ENCODE peak calls at places on chromosomes 12 and 14, in five cellular contexts. One of them, this sample, is unnamed.

GRCh38 chr12:10304161-10304574 is 3.5 kb upstream of the KLRD1 start:
- DNase-seq in A549: no peak
- DNase-seq in IMR-90: peak; percentile 87
- DNase-seq in K562: no peak
- DNase-seq in GM12878: no peak
- DNase-seq in this sample: no peak

GRCh38 chr14:66105819-66106218 is 380.4 kb upstream of the CCDC196 start:
- DNase-seq in A549: no peak
- DNase-seq in IMR-90: no peak
- DNase-seq in K562: no peak
- DNase-seq in GM12878: no peak
- DNase-seq in this sample: no peak

GRCh38 chr14:102140027-102140749 is 491 bp downstream of the WDR20 start:
- DNase-seq in A549: peak; percentile 16
- DNase-seq in IMR-90: no peak
- DNase-seq in K562: no peak
- DNase-seq in GM12878: no peak
- DNase-seq in this sample: peak; percentile 41

GRCh38 chr12:92419201-92419600 is 273.6 kb upstream of the BTG1 start:
- DNase-seq in A549: no peak
- DNase-seq in IMR-90: no peak
- DNase-seq in K562: no peak
- DNase-seq in GM12878: no peak
- DNase-seq in this sample: no peak

GRCh38 chr12:51377099-51377984 is 13.9 kb downstream of the GALNT6 start:
- DNase-seq in A549: no peak
- DNase-seq in IMR-90: no peak
- DNase-seq in K562: no peak
- DNase-seq in GM12878: no peak
- DNase-seq in this sample: no peak

GRCh38 chr14:95033851-95034622 is 123.3 kb downstream of the DICER1 start:
- DNase-seq in A549: no peak
- DNase-seq in IMR-90: no peak
- DNase-seq in K562: no peak
- DNase-seq in GM12878: no peak
- DNase-seq in this sample: no peak

GRCh38 chr14:95101736-95102677 is 55.3 kb downstream of the DICER1 start:
- DNase-seq in A549: no peak
- DNase-seq in IMR-90: no peak
- DNase-seq in K562: no peak
- DNase-seq in GM12878: no peak
- DNase-seq in this sample: no peak

GRCh38 chr12:101780599-101780998 is 41.3 kb upstream of the SYCP3 start:
- DNase-seq in A549: no peak
- DNase-seq in IMR-90: no peak
- DNase-seq in K562: no peak
- DNase-seq in GM12878: no peak
- DNase-seq in this sample: no peak

GRCh38 chr12:46110928-46111699 is 120.7 kb upstream of the SCAF11 start:
- DNase-seq in A549: no peak
- DNase-seq in IMR-90: no peak
- DNase-seq in K562: no peak
- DNase-seq in GM12878: no peak
- DNase-seq in this sample: no peak

GRCh38 chr14:60655898-60656754 is 6.8 kb upstream of the SIX1 start:
- DNase-seq in A549: no peak
- DNase-seq in IMR-90: peak; percentile 25
- DNase-seq in K562: no peak
- DNase-seq in GM12878: no peak
- DNase-seq in this sample: peak; percentile 50

GRCh38 chr14:69948311-69948710 is 69.1 kb downstream of the SMOC1 start:
- DNase-seq in A549: no peak
- DNase-seq in IMR-90: no peak
- DNase-seq in K562: no peak
- DNase-seq in GM12878: no peak
- DNase-seq in this sample: no peak

GRCh38 chr12:105451211-105451610 is 120.7 kb downstream of the C12orf75 start:
- DNase-seq in A549: no peak
- DNase-seq in IMR-90: peak; percentile 82
- DNase-seq in K562: no peak
- DNase-seq in GM12878: no peak
- DNase-seq in this sample: no peak

GRCh38 chr14:54186821-54187365 is 209.9 kb upstream of the CDKN3 start:
- DNase-seq in A549: no peak
- DNase-seq in IMR-90: no peak
- DNase-seq in K562: no peak
- DNase-seq in GM12878: no peak
- DNase-seq in this sample: no peak

GRCh38 chr14:55416866-55417265 is 5.2 kb upstream of the ATG14 start:
- DNase-seq in A549: peak; percentile 51
- DNase-seq in IMR-90: no peak
- DNase-seq in K562: peak; percentile 66
- DNase-seq in GM12878: no peak
- DNase-seq in this sample: peak; percentile 30

GRCh38 chr14:90642239-90642717 is 174.0 kb downstream of the TTC7B start:
- DNase-seq in A549: peak; percentile 26
- DNase-seq in IMR-90: peak; percentile 32
- DNase-seq in K562: no peak
- DNase-seq in GM12878: no peak
- DNase-seq in this sample: no peak

GRCh38 chr14:45364565-45364964 is 111.6 kb upstream of the MIS18BP1 start:
- DNase-seq in A549: no peak
- DNase-seq in IMR-90: no peak
- DNase-seq in K562: no peak
- DNase-seq in GM12878: no peak
- DNase-seq in this sample: no peak

GRCh38 chr14:103188691-103189480 is 65.6 kb downstream of the TNFAIP2 start:
- DNase-seq in A549: peak; percentile 44
- DNase-seq in IMR-90: no peak
- DNase-seq in K562: no peak
- DNase-seq in GM12878: no peak
- DNase-seq in this sample: no peak

GRCh38 chr12:116299548-116300150 is 22.2 kb upstream of the MED13L start:
- DNase-seq in A549: no peak
- DNase-seq in IMR-90: peak; percentile 32
- DNase-seq in K562: no peak
- DNase-seq in GM12878: no peak
- DNase-seq in this sample: no peak

GRCh38 chr14:100789460-100790417 is 36.2 kb upstream of the MEG3 start:
- DNase-seq in A549: no peak
- DNase-seq in IMR-90: no peak
- DNase-seq in K562: no peak
- DNase-seq in GM12878: no peak
- DNase-seq in this sample: no peak

GRCh38 chr12:67590122-67590795 is 58.3 kb upstream of the DYRK2 start:
- DNase-seq in A549: no peak
- DNase-seq in IMR-90: no peak
- DNase-seq in K562: no peak
- DNase-seq in GM12878: no peak
- DNase-seq in this sample: no peak
- TF ChIP-seq BHLHE40 in A549: no peak
- TF ChIP-seq BHLHE40 in IMR-90: no peak
- TF ChIP-seq BHLHE40 in K562: no peak
- TF ChIP-seq BHLHE40 in GM12878: no peak
- TF ChIP-seq BHLHE40 in this sample: no peak

DNA sequence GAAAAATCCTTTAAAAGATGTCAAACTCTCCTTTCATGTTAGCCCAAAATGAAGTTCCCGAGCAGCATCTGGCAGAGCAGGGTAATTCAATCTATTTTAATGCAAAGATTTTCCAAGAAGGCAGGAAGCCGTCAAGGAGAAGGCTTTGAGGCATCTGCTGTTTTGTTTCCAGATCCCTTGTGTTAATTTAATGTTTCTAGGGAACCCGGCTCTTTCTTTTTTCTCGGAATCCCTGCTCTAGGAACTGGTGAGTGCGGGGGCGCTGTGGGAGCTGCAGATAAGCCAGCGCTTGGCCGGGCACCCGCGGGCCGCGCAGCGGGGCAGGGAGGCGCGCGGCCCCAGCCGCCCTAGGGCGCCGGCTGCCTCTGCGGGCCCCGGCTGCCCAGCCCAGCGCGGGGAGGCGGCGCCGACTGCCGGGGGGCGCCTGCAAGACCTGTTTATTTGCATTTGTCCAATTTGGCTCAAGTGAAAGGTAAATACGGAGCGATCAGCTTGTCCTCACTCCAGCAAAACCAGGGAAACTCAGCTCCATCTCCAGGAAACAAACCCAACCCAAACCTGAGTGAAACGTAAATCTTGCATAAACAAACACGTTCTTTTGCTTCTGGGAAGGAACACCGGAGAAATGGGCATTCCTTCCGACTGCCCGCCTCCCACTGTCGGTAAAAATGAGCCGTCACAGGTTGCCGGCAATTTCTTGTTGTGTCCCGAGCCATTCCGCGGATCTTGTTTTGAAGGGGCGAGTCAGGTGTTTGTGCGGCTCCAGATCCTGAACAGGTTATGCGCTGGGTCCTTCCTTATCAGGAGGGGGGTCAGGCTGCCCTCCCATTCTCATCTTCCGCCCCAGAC is 65.1 kb downstream of the CRADD start:
- DNase-seq in A549: peak; percentile 81
- DNase-seq in IMR-90: peak; percentile 60
- DNase-seq in K562: peak; percentile 96
- DNase-seq in GM12878: no peak
- DNase-seq in this sample: peak; percentile 74
- TF ChIP-seq BHLHE40 in A549: no peak
- TF ChIP-seq BHLHE40 in IMR-90: no peak
- TF ChIP-seq BHLHE40 in K562: peak; percentile 3
- TF ChIP-seq BHLHE40 in GM12878: no peak
- TF ChIP-seq BHLHE40 in this sample: no peak

GRCh38 chr12:132206093-132206434 is 61.8 kb downstream of the NOC4L start:
- DNase-seq in A549: no peak
- DNase-seq in IMR-90: no peak
- DNase-seq in K562: no peak
- DNase-seq in GM12878: no peak
- DNase-seq in this sample: no peak

GRCh38 chr12:132205271-132206092 is 61.2 kb downstream of the NOC4L start:
- DNase-seq in A549: no peak
- DNase-seq in IMR-90: no peak
- DNase-seq in K562: no peak
- DNase-seq in GM12878: no peak
- DNase-seq in this sample: no peak

GRCh38 chr12:132204822-132205270 is 60.6 kb downstream of the NOC4L start:
- DNase-seq in A549: no peak
- DNase-seq in IMR-90: no peak
- DNase-seq in K562: no peak
- DNase-seq in GM12878: no peak
- DNase-seq in this sample: no peak

GRCh38 chr12:132202929-132203721 is 58.9 kb downstream of the NOC4L start:
- DNase-seq in A549: no peak
- DNase-seq in IMR-90: no peak
- DNase-seq in K562: no peak
- DNase-seq in GM12878: no peak
- DNase-seq in this sample: no peak

DNA sequence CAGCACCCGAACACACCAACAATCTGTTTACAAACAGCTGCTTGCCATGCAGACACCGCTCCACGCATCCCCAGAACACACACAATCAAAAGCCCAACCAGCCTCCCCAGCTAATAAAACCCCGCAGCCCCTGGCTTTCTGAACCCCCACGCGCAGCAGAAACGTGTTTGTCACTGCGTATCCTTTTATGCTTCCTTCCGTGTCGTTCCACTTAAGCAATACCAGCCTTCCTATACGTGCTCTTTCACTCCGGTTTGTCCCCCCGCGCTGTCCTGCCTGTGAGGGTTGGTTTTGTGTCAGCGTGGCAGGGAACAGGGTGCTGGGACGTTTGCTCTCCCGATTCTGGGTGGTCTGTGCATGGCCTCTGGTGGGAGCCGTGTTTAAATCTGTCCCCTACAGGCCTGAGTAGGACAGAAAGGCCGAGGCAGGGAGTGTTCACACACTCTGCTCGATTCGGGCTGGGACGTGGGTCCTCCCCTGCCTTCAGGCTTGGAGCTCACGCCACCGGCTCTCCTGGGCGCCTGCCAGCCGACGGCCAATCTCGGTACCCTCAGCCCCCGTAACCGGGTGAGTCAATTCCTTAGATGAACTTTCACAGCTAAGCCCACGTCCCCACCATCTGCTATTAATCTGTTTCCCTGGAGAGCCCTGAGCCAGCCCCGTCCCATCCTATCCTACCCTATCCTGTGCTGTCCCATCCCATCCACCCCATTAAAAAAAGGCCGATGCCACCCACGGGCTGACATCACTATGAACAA is 60.0 kb downstream of the NOC4L start:
- DNase-seq in A549: no peak
- DNase-seq in IMR-90: no peak
- DNase-seq in K562: no peak
- DNase-seq in GM12878: no peak
- DNase-seq in this sample: no peak
- TF ChIP-seq BHLHE40 in A549: no peak
- TF ChIP-seq BHLHE40 in IMR-90: no peak
- TF ChIP-seq BHLHE40 in K562: no peak
- TF ChIP-seq BHLHE40 in GM12878: no peak
- TF ChIP-seq BHLHE40 in this sample: no peak

GRCh38 chr14:23413681-23414080 is 5.6 kb upstream of the MYH6 start:
- DNase-seq in A549: no peak
- DNase-seq in IMR-90: no peak
- DNase-seq in K562: no peak
- DNase-seq in GM12878: no peak
- DNase-seq in this sample: no peak
- TF ChIP-seq BHLHE40 in A549: no peak
- TF ChIP-seq BHLHE40 in IMR-90: no peak
- TF ChIP-seq BHLHE40 in K562: no peak
- TF ChIP-seq BHLHE40 in GM12878: no peak
- TF ChIP-seq BHLHE40 in this sample: no peak

GRCh38 chr14:33131801-33132200 is 193.1 kb downstream of the NPAS3 start:
- DNase-seq in A549: no peak
- DNase-seq in IMR-90: no peak
- DNase-seq in K562: no peak
- DNase-seq in GM12878: no peak
- DNase-seq in this sample: no peak
- TF ChIP-seq BHLHE40 in A549: no peak
- TF ChIP-seq BHLHE40 in IMR-90: no peak
- TF ChIP-seq BHLHE40 in K562: no peak
- TF ChIP-seq BHLHE40 in GM12878: no peak
- TF ChIP-seq BHLHE40 in this sample: no peak

GRCh38 chr12:26629864-26630263 is 203.1 kb downstream of the ITPR2 start:
- DNase-seq in A549: peak; percentile 28
- DNase-seq in IMR-90: peak; percentile 70
- DNase-seq in K562: no peak
- DNase-seq in GM12878: no peak
- DNase-seq in this sample: no peak
- TF ChIP-seq BHLHE40 in A549: no peak
- TF ChIP-seq BHLHE40 in IMR-90: no peak
- TF ChIP-seq BHLHE40 in K562: no peak
- TF ChIP-seq BHLHE40 in GM12878: no peak
- TF ChIP-seq BHLHE40 in this sample: no peak

GRCh38 chr12:2317819-2318218 is 265.0 kb downstream of the CACNA1C start:
- DNase-seq in A549: no peak
- DNase-seq in IMR-90: no peak
- DNase-seq in K562: no peak
- DNase-seq in GM12878: no peak
- DNase-seq in this sample: no peak
- TF ChIP-seq BHLHE40 in A549: no peak
- TF ChIP-seq BHLHE40 in IMR-90: no peak
- TF ChIP-seq BHLHE40 in K562: no peak
- TF ChIP-seq BHLHE40 in GM12878: no peak
- TF ChIP-seq BHLHE40 in this sample: no peak